ENCODE peak calls at places on chromosomes 2 and 18, in ten cellular contexts. V is psoas muscle, E is fibroblast of mammary gland, I is tibial artery, W is dorsolateral prefrontal cortex, Q is PC-9, F is neural progenitor cell, S is A549, D is BE2C, A is AG10803. R is an unnamed sample.

GRCh38 chr18:36769611-36770314 is 59.0 kb downstream of the TPGS2 start:
- DNase-seq in V (peak; percentile 55), E (no peak), I (no peak), W (no peak), Q (no peak), F (peak; percentile 62), S (peak; percentile 22), D (peak; percentile 46), A (no peak), R (no peak)

GRCh38 chr2:159683804-159684203 is 28.5 kb upstream of the MARCHF7 start:
- DNase-seq in V (no peak), E (no peak), I (no peak), W (no peak), Q (no peak), F (no peak), S (no peak), D (no peak), A (no peak), R (no peak)

GRCh38 chr2:135820003-135820618 is 16.9 kb downstream of the LCT start:
- DNase-seq in V (no peak), E (peak; percentile 36), I (no peak), W (no peak), Q (no peak), F (no peak), S (no peak), D (no peak), A (no peak), R (no peak)

GRCh38 chr2:8003462-8004075 is 678.3 kb upstream of the ID2 start:
- DNase-seq in V (peak; percentile 71), E (peak; percentile 77), I (peak; percentile 83), W (no peak), Q (no peak), F (no peak), S (no peak), D (peak; percentile 85), A (peak; percentile 90), R (no peak)

GRCh38 chr2:240820607-240821428 is 799 bp upstream of the KIF1A start:
- DNase-seq in V (no peak), E (no peak), I (no peak), W (no peak), Q (no peak), F (peak; percentile 75), S (peak; percentile 50), D (peak; percentile 55), A (no peak), R (no peak)

GRCh38 chr2:208489687-208490086 is 83.1 kb downstream of the PTH2R start:
- DNase-seq in V (no peak), E (no peak), I (no peak), W (no peak), Q (no peak), F (no peak), S (no peak), D (no peak), A (no peak), R (no peak)

GRCh38 chr2:222613715-222614331 is 42.1 kb downstream of the FARSB start:
- DNase-seq in V (no peak), E (peak; percentile 60), I (no peak), W (no peak), Q (peak; percentile 61), F (peak; percentile 73), S (peak; percentile 71), D (peak; percentile 30), A (peak; percentile 60), R (peak; percentile 6)

GRCh38 chr2:39436592-39437521 is at the start of gene MAP4K3:
- DNase-seq in V (peak; percentile 93), E (peak; percentile 90), I (peak; percentile 91), W (peak; percentile 86), Q (peak; percentile 87), F (peak; percentile 98), S (peak; percentile 90), D (peak; percentile 98), A (peak; percentile 90), R (no peak)

GRCh38 chr2:113255140-113256070 is 23.3 kb downstream of the PAX8 start:
- DNase-seq in V (no peak), E (no peak), I (no peak), W (no peak), Q (no peak), F (no peak), S (no peak), D (no peak), A (no peak), R (no peak)

GRCh38 chr2:66495788-66496640 is 61.1 kb downstream of the MEIS1 start:
- DNase-seq in V (peak; percentile 37), E (peak; percentile 94), I (peak; percentile 49), W (no peak), Q (peak; percentile 92), F (peak; percentile 38), S (peak; percentile 47), D (no peak), A (peak; percentile 81), R (peak; percentile 31)
- TF ChIP-seq CTCF in V (no peak), E (peak; percentile 40), I (peak; percentile 36), W (no peak), Q (peak; percentile 55), F (no peak), S (peak; percentile 6), D (no peak), A (peak; percentile 43), R (peak; percentile 33)

GRCh38 chr18:12308386-12309100 is 502 bp downstream of the TUBB6 start:
- DNase-seq in V (peak; percentile 87), E (peak; percentile 91), I (peak; percentile 89), W (no peak), Q (peak; percentile 37), F (peak; percentile 87), S (peak; percentile 43), D (peak; percentile 57), A (peak; percentile 92), R (no peak)

GRCh38 chr18:12310762-12311161 is 2.7 kb downstream of the TUBB6 start:
- DNase-seq in V (no peak), E (no peak), I (no peak), W (no peak), Q (no peak), F (no peak), S (no peak), D (no peak), A (no peak), R (no peak)

GRCh38 chr18:12307251-12307736 is 747 bp upstream of the TUBB6 start:
- DNase-seq in V (peak; percentile 56), E (peak; percentile 77), I (peak; percentile 73), W (no peak), Q (no peak), F (peak; percentile 77), S (no peak), D (no peak), A (peak; percentile 79), R (no peak)

GRCh38 chr18:12307871-12308385 is at the start of gene TUBB6:
- DNase-seq in V (peak; percentile 84), E (peak; percentile 75), I (peak; percentile 61), W (no peak), Q (no peak), F (peak; percentile 86), S (peak; percentile 24), D (peak; percentile 71), A (peak; percentile 83), R (no peak)

DNA sequence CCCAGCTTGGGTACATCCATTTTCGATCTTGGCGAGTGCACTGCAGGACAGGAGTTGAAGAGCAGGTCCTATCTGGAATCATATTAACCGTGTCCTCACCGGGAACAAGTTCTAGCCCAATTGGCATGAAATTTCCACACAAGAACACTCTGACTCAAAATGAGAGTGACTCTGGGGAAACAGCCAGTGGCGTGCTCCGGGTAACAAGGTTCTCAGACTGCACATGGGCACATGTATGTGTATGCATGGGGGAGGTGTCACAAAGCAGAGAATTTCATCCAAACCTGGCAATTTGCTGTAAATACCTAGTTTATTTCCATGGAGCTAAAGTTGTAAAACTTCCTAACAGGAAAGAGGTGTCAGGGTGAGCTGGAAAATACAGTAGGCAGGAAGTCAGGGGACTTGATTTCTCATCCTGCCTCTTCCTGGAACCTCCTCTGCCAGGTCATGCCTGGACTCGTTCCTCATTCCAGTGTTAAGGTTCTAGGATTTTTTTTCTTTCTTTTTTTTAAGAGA is 1.7 kb downstream of the TUBB6 start:
- DNase-seq in V (no peak), E (peak; percentile 42), I (no peak), W (no peak), Q (no peak), F (no peak), S (no peak), D (no peak), A (peak; percentile 41), R (no peak)
- H3K4me3 ChIP-seq in V (peak overlapping the region; percentile 73), E (peak overlapping the region; percentile 88), I (peak overlapping the region; percentile 82), W (peak overlapping the region; percentile 68), Q (no peak overlapping the region), F (peak overlapping the region; percentile 82), S (peak overlapping the region; percentile 62), D (peak overlapping the region; percentile 72), A (peak overlapping the region; percentile 87), R (peak overlapping the region; percentile 71)

DNA sequence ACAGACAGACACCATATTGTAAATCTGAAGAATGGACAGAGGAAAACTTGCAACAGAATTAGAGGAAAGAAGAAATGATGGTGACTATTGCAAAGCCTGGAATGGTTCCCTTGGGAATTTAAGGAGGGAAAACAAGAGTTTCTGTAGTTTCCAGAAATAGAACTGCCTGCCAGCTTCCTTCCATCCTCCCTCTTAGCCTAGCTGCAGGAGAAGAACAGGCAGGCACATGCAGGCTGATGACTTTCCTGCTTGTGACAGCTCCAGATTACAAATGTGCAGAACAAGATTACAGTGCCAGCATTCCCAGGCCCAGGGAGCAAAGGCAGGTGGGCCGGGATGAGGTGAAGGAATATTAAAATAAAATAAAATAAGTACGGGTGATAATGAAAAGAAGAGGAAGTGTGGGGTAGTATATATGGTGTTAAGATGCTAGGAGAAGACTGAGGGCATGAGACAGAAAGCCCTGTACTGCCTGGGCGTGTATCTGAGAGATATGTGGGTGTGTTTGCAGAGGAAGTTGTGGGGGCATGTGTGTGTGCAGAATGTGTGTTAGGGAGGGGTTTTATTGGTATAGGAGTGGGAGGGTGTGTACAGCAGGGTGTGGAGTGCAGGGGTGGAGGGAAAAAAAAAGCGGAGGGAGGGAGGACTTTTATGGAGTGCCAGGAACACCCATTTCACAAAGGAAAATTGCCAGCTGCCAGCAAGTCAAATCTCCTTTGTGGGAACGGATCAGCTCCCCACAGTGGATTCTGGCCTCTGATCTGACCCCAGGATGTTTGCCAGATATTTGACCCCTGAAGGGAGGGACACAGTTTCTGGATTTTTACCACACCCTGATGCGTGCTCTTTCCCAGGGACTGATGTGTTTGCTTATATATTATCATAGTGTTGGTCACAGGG is 43.9 kb upstream of the NEMP2 start:
- DNase-seq in V (no peak), E (peak; percentile 37), I (no peak), W (no peak), Q (peak; percentile 65), F (no peak), S (peak; percentile 46), D (no peak), A (peak; percentile 54), R (no peak)
- TF ChIP-seq CTCF in V (no peak), E (no peak), I (no peak), W (no peak), Q (no peak), F (no peak), S (no peak), D (no peak), A (no peak), R (no peak)

DNA sequence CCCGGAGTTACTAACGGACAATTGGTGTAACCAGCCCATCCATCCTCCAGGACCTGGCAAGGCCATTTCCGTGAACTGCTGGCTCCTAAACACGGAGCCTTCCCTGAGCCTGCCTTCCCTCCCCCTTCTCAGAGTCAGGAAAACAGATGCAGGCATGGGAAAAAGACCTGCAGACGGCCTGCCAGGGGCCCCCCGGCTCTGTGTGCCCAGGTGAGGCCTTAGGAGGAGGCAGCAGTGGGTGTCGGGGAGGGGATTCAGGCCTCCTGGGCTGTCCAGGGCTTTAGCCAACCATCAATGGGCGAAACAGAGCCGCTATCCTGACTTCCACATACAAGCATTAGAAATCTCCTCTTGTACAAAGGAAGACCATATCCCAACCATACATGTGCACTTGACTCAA is 68.3 kb upstream of the BOD1L2 start:
- DNase-seq in V (no peak), E (no peak), I (no peak), W (no peak), Q (no peak), F (no peak), S (no peak), D (no peak), A (no peak), R (no peak)
- H3K4me3 ChIP-seq in V (no peak overlapping the region), E (no peak overlapping the region), I (no peak overlapping the region), W (no peak overlapping the region), Q (no peak overlapping the region), F (no peak overlapping the region), S (no peak overlapping the region), D (no peak overlapping the region), A (no peak overlapping the region), R (no peak overlapping the region)

R was measured in epithelial cell of proximal tubule.